ENCODE peak calls at places on chromosome 14, in eight cellular contexts. One of them, this sample, is unnamed.

GRCh38 chr14:68391292-68392014 is 401.4 kb downstream of the ZFP36L1 start:
- DNase-seq in endodermal cell: no peak
- DNase-seq in neural crest cell: no peak
- DNase-seq in NB4: no peak
- DNase-seq in PC-3: no peak
- DNase-seq in DMS153: no peak
- DNase-seq in COR-L47: no peak
- DNase-seq in AG09319: no peak
- DNase-seq in this sample: no peak

GRCh38 chr14:95545769-95546168 is 10.9 kb downstream of the GLRX5 start:
- DNase-seq in NB4: peak
- DNase-seq in DMS153: no peak
- DNase-seq in endodermal cell: peak
- DNase-seq in PC-3: peak
- DNase-seq in AG09319: no peak
- DNase-seq in neural crest cell: no peak
- DNase-seq in COR-L47: no peak
- DNase-seq in this sample: no peak

GRCh38 chr14:104977681-104978647 is at the start of gene AHNAK2:
- DNase-seq in PC-3: peak
- DNase-seq in NB4: peak
- DNase-seq in DMS153: no peak
- DNase-seq in neural crest cell: peak
- DNase-seq in endodermal cell: peak
- DNase-seq in COR-L47: peak
- DNase-seq in AG09319: no peak
- DNase-seq in this sample: peak

GRCh38 chr14:100610511-100611217 is 23.4 kb upstream of the BEGAIN start:
- DNase-seq in neural crest cell: no peak
- DNase-seq in endodermal cell: peak
- DNase-seq in NB4: no peak
- DNase-seq in PC-3: peak
- DNase-seq in AG09319: no peak
- DNase-seq in COR-L47: no peak
- DNase-seq in DMS153: no peak
- DNase-seq in this sample: peak

GRCh38 chr14:23147676-23148075 is 28.6 kb upstream of the CEBPE start:
- DNase-seq in DMS153: no peak
- DNase-seq in neural crest cell: no peak
- DNase-seq in NB4: no peak
- DNase-seq in AG09319: no peak
- DNase-seq in PC-3: peak
- DNase-seq in COR-L47: no peak
- DNase-seq in endodermal cell: no peak
- DNase-seq in this sample: peak

GRCh38 chr14:69665596-69665995 is 54.2 kb downstream of the SUSD6 start:
- DNase-seq in COR-L47: no peak
- DNase-seq in AG09319: no peak
- DNase-seq in NB4: no peak
- DNase-seq in DMS153: no peak
- DNase-seq in endodermal cell: no peak
- DNase-seq in PC-3: no peak
- DNase-seq in neural crest cell: no peak
- DNase-seq in this sample: no peak

GRCh38 chr14:63689132-63689531 is 38.7 kb downstream of the SGPP1 start:
- DNase-seq in endodermal cell: no peak
- DNase-seq in neural crest cell: no peak
- DNase-seq in AG09319: no peak
- DNase-seq in NB4: no peak
- DNase-seq in DMS153: no peak
- DNase-seq in PC-3: peak
- DNase-seq in COR-L47: no peak
- DNase-seq in this sample: no peak

GRCh38 chr14:103894723-103895059 is 33.6 kb upstream of the TDRD9 start:
- DNase-seq in neural crest cell: no peak
- DNase-seq in COR-L47: no peak
- DNase-seq in endodermal cell: no peak
- DNase-seq in AG09319: no peak
- DNase-seq in NB4: no peak
- DNase-seq in DMS153: no peak
- DNase-seq in PC-3: no peak
- DNase-seq in this sample: no peak

GRCh38 chr14:103568952-103569351 is 6.2 kb downstream of the COA8 start:
- DNase-seq in NB4: no peak
- DNase-seq in endodermal cell: no peak
- DNase-seq in neural crest cell: no peak
- DNase-seq in PC-3: no peak
- DNase-seq in AG09319: no peak
- DNase-seq in DMS153: no peak
- DNase-seq in COR-L47: peak
- DNase-seq in this sample: no peak

GRCh38 chr14:36655963-36656768 is 5.5 kb upstream of the PAX9 start:
- DNase-seq in PC-3: peak
- DNase-seq in endodermal cell: peak
- DNase-seq in COR-L47: no peak
- DNase-seq in neural crest cell: peak
- DNase-seq in AG09319: peak
- DNase-seq in NB4: peak
- DNase-seq in DMS153: peak
- DNase-seq in this sample: no peak

GRCh38 chr14:69592923-69593677 is 18.3 kb upstream of the SUSD6 start:
- DNase-seq in PC-3: no peak
- DNase-seq in DMS153: no peak
- DNase-seq in COR-L47: no peak
- DNase-seq in AG09319: no peak
- DNase-seq in endodermal cell: no peak
- DNase-seq in NB4: no peak
- DNase-seq in neural crest cell: no peak
- DNase-seq in this sample: peak

GRCh38 chr14:69708586-69709169 is 58.3 kb upstream of the SRSF5 start:
- DNase-seq in neural crest cell: peak
- DNase-seq in NB4: peak
- DNase-seq in AG09319: no peak
- DNase-seq in DMS153: peak
- DNase-seq in PC-3: peak
- DNase-seq in COR-L47: no peak
- DNase-seq in endodermal cell: peak
- DNase-seq in this sample: peak

GRCh38 chr14:26589998-26590397 is 7.8 kb downstream of the NOVA1 start:
- DNase-seq in NB4: no peak
- DNase-seq in DMS153: no peak
- DNase-seq in neural crest cell: no peak
- DNase-seq in endodermal cell: no peak
- DNase-seq in COR-L47: no peak
- DNase-seq in PC-3: no peak
- DNase-seq in AG09319: no peak
- DNase-seq in this sample: no peak

GRCh38 chr14:75457024-75457390 is 29.2 kb downstream of the JDP2 start:
- DNase-seq in AG09319: no peak
- DNase-seq in neural crest cell: no peak
- DNase-seq in endodermal cell: no peak
- DNase-seq in DMS153: no peak
- DNase-seq in NB4: no peak
- DNase-seq in COR-L47: no peak
- DNase-seq in PC-3: no peak
- DNase-seq in this sample: no peak

GRCh38 chr14:77761205-77761931 is 412 bp upstream of the SNW1 start:
- DNase-seq in DMS153: peak
- DNase-seq in endodermal cell: peak
- DNase-seq in NB4: peak
- DNase-seq in PC-3: peak
- DNase-seq in AG09319: no peak
- DNase-seq in COR-L47: peak
- DNase-seq in neural crest cell: peak
- DNase-seq in this sample: peak

GRCh38 chr14:67166450-67166853 is 22.8 kb upstream of the GARIN2 start:
- DNase-seq in DMS153: no peak
- DNase-seq in endodermal cell: peak
- DNase-seq in neural crest cell: peak
- DNase-seq in COR-L47: no peak
- DNase-seq in NB4: peak
- DNase-seq in AG09319: peak
- DNase-seq in PC-3: peak
- DNase-seq in this sample: peak

GRCh38 chr14:61959348-61959747 is 197.1 kb downstream of the SNAPC1 start:
- DNase-seq in AG09319: no peak
- DNase-seq in DMS153: no peak
- DNase-seq in PC-3: no peak
- DNase-seq in NB4: no peak
- DNase-seq in neural crest cell: no peak
- DNase-seq in COR-L47: no peak
- DNase-seq in endodermal cell: no peak
- DNase-seq in this sample: no peak

GRCh38 chr14:99884834-99885648 is 91.8 kb downstream of the EML1 start:
- DNase-seq in endodermal cell: no peak
- DNase-seq in NB4: peak
- DNase-seq in PC-3: peak
- DNase-seq in AG09319: peak
- DNase-seq in neural crest cell: no peak
- DNase-seq in DMS153: peak
- DNase-seq in COR-L47: peak
- DNase-seq in this sample: peak

GRCh38 chr14:61326847-61327246 is 5.5 kb downstream of the PRKCH start:
- DNase-seq in endodermal cell: peak
- DNase-seq in NB4: no peak
- DNase-seq in neural crest cell: no peak
- DNase-seq in DMS153: peak
- DNase-seq in PC-3: peak
- DNase-seq in AG09319: no peak
- DNase-seq in COR-L47: no peak
- DNase-seq in this sample: no peak

GRCh38 chr14:100203146-100203545 is 35.8 kb upstream of the YY1 start:
- DNase-seq in PC-3: no peak
- DNase-seq in NB4: no peak
- DNase-seq in COR-L47: no peak
- DNase-seq in neural crest cell: no peak
- DNase-seq in endodermal cell: no peak
- DNase-seq in AG09319: no peak
- DNase-seq in DMS153: no peak
- DNase-seq in this sample: no peak

GRCh38 chr14:96626916-96627315 is 124.7 kb downstream of the PAPOLA start:
- DNase-seq in AG09319: no peak
- DNase-seq in NB4: no peak
- DNase-seq in DMS153: no peak
- DNase-seq in endodermal cell: peak
- DNase-seq in neural crest cell: no peak
- DNase-seq in COR-L47: no peak
- DNase-seq in PC-3: peak
- DNase-seq in this sample: no peak

GRCh38 chr14:91358654-91359210 is 58.9 kb downstream of the CCDC88C start:
- DNase-seq in NB4: no peak
- DNase-seq in endodermal cell: no peak
- DNase-seq in PC-3: no peak
- DNase-seq in DMS153: no peak
- DNase-seq in neural crest cell: no peak
- DNase-seq in COR-L47: no peak
- DNase-seq in AG09319: no peak
- DNase-seq in this sample: no peak

GRCh38 chr14:73372529-73372928 is 85.8 kb downstream of the NUMB start:
- DNase-seq in COR-L47: no peak
- DNase-seq in PC-3: no peak
- DNase-seq in NB4: no peak
- DNase-seq in neural crest cell: no peak
- DNase-seq in DMS153: no peak
- DNase-seq in AG09319: no peak
- DNase-seq in endodermal cell: no peak
- DNase-seq in this sample: no peak

GRCh38 chr14:32277998-32278397 is 51.1 kb upstream of the AKAP6 start:
- DNase-seq in neural crest cell: no peak
- DNase-seq in AG09319: no peak
- DNase-seq in endodermal cell: no peak
- DNase-seq in PC-3: no peak
- DNase-seq in DMS153: no peak
- DNase-seq in COR-L47: no peak
- DNase-seq in NB4: no peak
- DNase-seq in this sample: no peak

GRCh38 chr14:77790566-77791224 is 9.2 kb upstream of the ADCK1 start:
- DNase-seq in endodermal cell: no peak
- DNase-seq in NB4: no peak
- DNase-seq in neural crest cell: no peak
- DNase-seq in COR-L47: no peak
- DNase-seq in PC-3: no peak
- DNase-seq in DMS153: no peak
- DNase-seq in AG09319: no peak
- DNase-seq in this sample: peak

GRCh38 chr14:92356677-92357076 is 33.7 kb downstream of the SLC24A4 start:
- DNase-seq in NB4: no peak
- DNase-seq in DMS153: no peak
- DNase-seq in AG09319: no peak
- DNase-seq in COR-L47: no peak
- DNase-seq in endodermal cell: no peak
- DNase-seq in PC-3: no peak
- DNase-seq in neural crest cell: no peak
- DNase-seq in this sample: no peak

GRCh38 chr14:50407089-50407813 is 10.6 kb upstream of the CDKL1 start:
- DNase-seq in AG09319: no peak
- DNase-seq in NB4: no peak
- DNase-seq in endodermal cell: no peak
- DNase-seq in COR-L47: no peak
- DNase-seq in neural crest cell: no peak
- DNase-seq in DMS153: no peak
- DNase-seq in PC-3: no peak
- DNase-seq in this sample: no peak

GRCh38 chr14:35347323-35348043 is 55.3 kb downstream of the PSMA6 start:
- DNase-seq in AG09319: no peak
- DNase-seq in neural crest cell: peak
- DNase-seq in DMS153: peak
- DNase-seq in NB4: peak
- DNase-seq in COR-L47: peak
- DNase-seq in PC-3: no peak
- DNase-seq in endodermal cell: peak
- DNase-seq in this sample: no peak

GRCh38 chr14:93161411-93161940 is 23.2 kb downstream of the MOAP1 start:
- DNase-seq in PC-3: no peak
- DNase-seq in AG09319: no peak
- DNase-seq in endodermal cell: no peak
- DNase-seq in DMS153: no peak
- DNase-seq in NB4: no peak
- DNase-seq in neural crest cell: no peak
- DNase-seq in COR-L47: no peak
- DNase-seq in this sample: no peak

This sample was measured in NCI-H1694.